ENCODE peak calls at places on chromosome 16, in four cellular contexts. R is GM23248, M is sigmoid colon, U is transverse colon. N is an unnamed sample. For H3K4me1 and H3K9me3, the result is how much of the 10 kb centered on the place peaks cover.

GRCh38 chr16:48276102-48276501 is 28.8 kb upstream of the ABCC11 start:
- DNase-seq in R (no peak), M (no peak), U (no peak), N (no peak)

GRCh38 chr16:28549301-28549899 is 4.3 kb upstream of the SGF29 start:
- DNase-seq in R (peak), M (no peak), U (no peak), N (no peak)

GRCh38 chr16:82585675-82586074 is 41.1 kb upstream of the CDH13 start:
- DNase-seq in R (peak), M (no peak), U (no peak), N (no peak)

GRCh38 chr16:68503334-68503733 is 35.8 kb upstream of the ZFP90 start:
- DNase-seq in R (peak), M (no peak), U (no peak), N (no peak)

GRCh38 chr16:4323071-4323844 is 7.4 kb downstream of the GLIS2 start:
- DNase-seq in R (no peak), M (peak), U (no peak), N (no peak)

GRCh38 chr16:50879873-50880695 is 138.2 kb downstream of the CYLD start:
- DNase-seq in R (peak), M (no peak), U (no peak), N (no peak)

GRCh38 chr16:67718668-67719047 is 458 bp downstream of the GFOD2 start:
- DNase-seq in R (peak), M (no peak), U (peak), N (peak)

GRCh38 chr16:80594756-80595155 is 54.0 kb downstream of the DYNLRB2 start:
- DNase-seq in R (peak), M (no peak), U (no peak), N (no peak)

GRCh38 chr16:1706386-1707192 is 594 bp downstream of the MAPK8IP3 start:
- DNase-seq in R (peak), M (no peak), U (no peak), N (no peak)

GRCh38 chr16:28166394-28167208 is 45.2 kb downstream of the XPO6 start:
- DNase-seq in R (peak), M (no peak), U (no peak), N (no peak)

GRCh38 chr16:11353158-11353557 is 7.9 kb downstream of the RMI2 start:
- DNase-seq in R (no peak), M (no peak), U (no peak), N (no peak)

GRCh38 chr16:11354733-11355574 is 9.7 kb downstream of the RMI2 start:
- DNase-seq in R (no peak), M (peak), U (peak), N (peak)

GRCh38 chr16:11356573-11357331 is 11.5 kb downstream of the RMI2 start:
- DNase-seq in R (peak), M (peak), U (peak), N (peak)

GRCh38 chr16:11355862-11356261 is 10.6 kb downstream of the RMI2 start:
- DNase-seq in R (no peak), M (peak), U (no peak), N (no peak)

DNA sequence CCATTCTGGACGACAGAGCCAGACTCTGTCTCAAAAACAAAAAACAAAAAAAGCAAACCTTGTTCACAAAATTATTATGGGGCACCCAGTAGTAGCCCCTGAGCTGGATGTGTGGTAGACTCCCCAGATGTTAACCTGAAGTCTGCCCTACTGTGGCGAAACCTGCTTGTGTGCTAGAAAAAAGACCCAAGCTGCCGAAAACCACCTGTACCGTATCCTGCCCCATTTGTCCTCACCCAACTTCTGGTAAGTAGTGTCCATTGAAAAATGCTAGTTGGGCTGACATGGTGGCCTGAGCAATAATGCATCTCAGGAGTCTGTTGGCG is 9.1 kb downstream of the RMI2 start:
- DNase-seq in R (no peak), M (no peak), U (no peak), N (no peak)
- H3K4me1 ChIP-seq in R (under half), M (under half), U (under half), N (under half)

GRCh38 chr16:19232988-19233387 is 52.5 kb upstream of the CLEC19A start:
- DNase-seq in R (no peak), M (no peak), U (no peak), N (no peak)
- H3K9me3 ChIP-seq in R (under half), M (under half), U (under half), N (under half)

GRCh38 chr16:20910781-20911321 is 10.3 kb downstream of the LYRM1 start:
- DNase-seq in R (peak), M (no peak), U (no peak), N (no peak)
- H3K4me1 ChIP-seq in R (half or more), M (under half), U (under half), N (under half)

DNA sequence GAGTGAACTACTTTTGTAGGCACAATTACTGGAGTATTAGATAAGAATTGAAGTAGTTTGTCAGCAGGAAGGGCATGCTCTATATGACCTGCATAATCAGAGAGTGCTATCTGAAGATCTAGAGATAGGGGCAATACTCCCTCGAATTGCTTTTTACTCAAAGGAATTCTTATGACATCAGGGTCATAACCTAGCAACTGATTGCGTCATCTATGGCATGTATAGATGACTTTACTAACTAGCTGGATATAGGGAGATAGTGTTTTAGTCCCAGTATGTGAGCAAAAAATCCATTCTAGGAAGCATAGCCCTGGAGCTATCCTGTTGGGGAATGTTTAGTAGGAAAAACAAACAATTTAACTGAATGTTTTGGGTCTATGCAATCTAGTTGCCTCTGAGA is 109.5 kb upstream of the ZNF267 start:
- DNase-seq in R (no peak), M (no peak), U (no peak), N (no peak)
- H3K9me3 ChIP-seq in R (under half), M (under half), U (half or more), N (under half)

GRCh38 chr16:88972349-88972748 is 4.7 kb downstream of the CBFA2T3 start:
- DNase-seq in R (no peak), M (no peak), U (no peak), N (no peak)
- H3K4me1 ChIP-seq in R (under half), M (under half), U (under half), N (under half)

DNA sequence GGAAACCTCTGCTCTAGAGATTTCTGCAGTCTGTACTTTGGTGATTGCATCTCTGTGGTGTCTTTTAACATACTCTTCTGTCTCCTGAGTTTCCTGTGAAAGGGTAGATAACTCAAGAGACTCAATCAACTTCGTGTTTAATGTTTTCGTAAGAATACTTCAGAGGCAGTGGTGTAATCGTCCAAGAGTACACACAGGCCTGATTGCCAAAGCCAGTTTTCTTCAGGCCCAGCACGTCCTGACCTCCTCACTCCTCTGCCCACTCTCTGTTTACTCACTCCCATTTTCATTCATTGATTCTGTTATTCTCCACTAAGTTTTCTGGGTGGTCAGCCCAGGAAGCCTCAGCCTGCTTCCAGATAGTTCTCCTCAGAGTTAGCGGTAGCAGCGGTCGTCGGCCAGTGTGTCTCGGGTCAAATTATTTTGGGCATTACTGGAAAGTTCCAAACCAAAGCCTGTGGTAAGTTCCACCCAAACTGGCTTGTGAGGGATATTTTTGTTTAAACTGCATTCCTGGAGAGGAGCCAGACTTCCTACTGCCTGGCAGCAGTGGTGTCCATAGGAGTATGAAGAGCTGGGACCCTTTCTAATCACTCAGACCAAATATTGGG is 293.2 kb downstream of the WWOX start:
- DNase-seq in R (no peak), M (no peak), U (no peak), N (peak)
- H3K9me3 ChIP-seq in R (under half), M (under half), U (under half), N (under half)

GRCh38 chr16:12256880-12257279 is 280.3 kb downstream of the SNX29 start:
- DNase-seq in R (no peak), M (no peak), U (no peak), N (no peak)
- H3K4me1 ChIP-seq in R (under half), M (under half), U (under half), N (under half)

DNA sequence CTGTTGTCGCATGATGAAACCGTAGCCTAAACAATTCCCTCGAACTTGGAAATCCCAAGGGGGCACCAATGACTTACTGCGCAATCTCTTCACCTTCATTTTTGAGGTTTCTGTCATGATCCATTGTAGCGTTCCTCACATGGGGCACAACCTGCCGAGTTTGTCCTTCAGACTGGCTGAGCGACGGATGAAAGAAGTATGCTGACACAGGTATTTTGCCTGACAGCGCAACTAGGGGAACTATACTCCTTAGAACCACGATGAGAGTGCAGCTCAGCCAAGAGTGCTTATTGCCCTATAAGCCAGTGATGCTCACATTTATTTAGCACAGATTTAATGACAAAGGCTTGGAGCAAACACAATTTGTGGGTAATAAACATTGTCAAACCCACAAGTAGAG is 106.3 kb upstream of the ZNF267 start:
- DNase-seq in R (no peak), M (no peak), U (no peak), N (no peak)
- H3K9me3 ChIP-seq in R (under half), M (under half), U (half or more), N (under half)